ENCODE peak calls at places on chromosomes 13 and 19, in ten cellular contexts. P is AG04450; U is hepatic stellate cell; T is SW480; N is effector memory CD8-positive, alpha-beta T cell; C is T-cell; O is retina; Q is GM23338; K is caudate nucleus; D is AG09309. X is an unnamed sample.

GRCh38 chr13:74074723-74075122 is 59.5 kb downstream of the KLF12 start:
- DNase-seq in P (no peak), U (no peak), T (no peak), N (no peak), C (no peak), O (no peak), Q (no peak), K (no peak), D (no peak), X (peak; percentile 40)

GRCh38 chr13:91142572-91142971 is 204.9 kb upstream of the MIR17HG start:
- DNase-seq in P (no peak), U (no peak), T (no peak), N (no peak), C (no peak), O (no peak), Q (no peak), K (no peak), D (no peak), X (peak; percentile 92)

GRCh38 chr19:53977429-53977990 is 13.9 kb upstream of the CACNG6 start:
- DNase-seq in P (peak; percentile 49), U (peak; percentile 88), T (peak; percentile 80), N (peak; percentile 49), C (peak; percentile 60), O (peak; percentile 93), Q (peak; percentile 99), K (peak; percentile 47), D (peak; percentile 37), X (peak; percentile 58)

GRCh38 chr13:27353166-27353583 is 71.2 kb upstream of the GTF3A start:
- DNase-seq in P (peak; percentile 29), U (peak; percentile 48), T (peak; percentile 32), N (no peak), C (no peak), O (no peak), Q (no peak), K (no peak), D (no peak), X (no peak)

GRCh38 chr13:47426126-47426849 is 529.4 kb upstream of the HTR2A start:
- DNase-seq in P (no peak), U (no peak), T (no peak), N (no peak), C (no peak), O (no peak), Q (no peak), K (no peak), D (no peak), X (no peak)

GRCh38 chr13:114053026-114053425 is 79.2 kb upstream of the C13orf46 start:
- DNase-seq in P (peak; percentile 37), U (peak; percentile 66), T (no peak), N (no peak), C (no peak), O (no peak), Q (no peak), K (no peak), D (no peak), X (no peak)

GRCh38 chr13:87821512-87821911 is 150.3 kb downstream of the SLITRK5 start:
- DNase-seq in P (no peak), U (no peak), T (no peak), N (no peak), C (no peak), O (no peak), Q (no peak), K (no peak), D (no peak), X (peak; percentile 51)

GRCh38 chr13:112074139-112074710 is 7.3 kb downstream of the SOX1 start:
- DNase-seq in P (no peak), U (no peak), T (no peak), N (no peak), C (no peak), O (no peak), Q (no peak), K (no peak), D (no peak), X (no peak)